ENCODE peak calls at places on chromosome 9, in eight cellular contexts. I is PC-3; L is adrenal gland; R is fibroblast of lung; Z is right cardiac atrium; A is CD8-positive, alpha-beta T cell; J is psoas muscle; E is GM23248. K is an unnamed sample.

GRCh38 chr9:33331411-33331891 is 41.1 kb downstream of the NFX1 start:
- DNase-seq in I (no peak), L (no peak), R (peak; percentile 49), Z (no peak), A (no peak), J (no peak), E (peak; percentile 19), K (no peak)

GRCh38 chr9:113589890-113590289 is 126.4 kb downstream of the RGS3 start:
- DNase-seq in I (peak; percentile 38), L (no peak), R (peak; percentile 64), Z (no peak), A (no peak), J (peak; percentile 2), E (peak; percentile 67), K (no peak)

GRCh38 chr9:103530934-103531333 is 535.8 kb downstream of the CYLC2 start:
- DNase-seq in I (no peak), L (no peak), R (no peak), Z (no peak), A (no peak), J (no peak), E (no peak), K (no peak)

GRCh38 chr9:108551030-108551964 is 304.5 kb downstream of the ACTL7B start:
- DNase-seq in I (peak; percentile 91), L (peak; percentile 35), R (peak; percentile 93), Z (no peak), A (no peak), J (peak; percentile 65), E (peak; percentile 94), K (no peak)

GRCh38 chr9:36765468-36766341 is 193.0 kb downstream of the MELK start:
- DNase-seq in I (no peak), L (peak; percentile 63), R (peak; percentile 53), Z (peak; percentile 66), A (peak; percentile 93), J (peak; percentile 74), E (peak; percentile 41), K (peak; percentile 86)

GRCh38 chr9:37104183-37104889 is 16.0 kb upstream of the ZCCHC7 start:
- DNase-seq in I (peak; percentile 56), L (peak; percentile 48), R (peak; percentile 81), Z (no peak), A (no peak), J (no peak), E (peak; percentile 95), K (no peak)

GRCh38 chr9:136552117-136552685 is 6.4 kb upstream of the NOTCH1 start:
- DNase-seq in I (peak; percentile 13), L (no peak), R (peak; percentile 86), Z (no peak), A (no peak), J (no peak), E (peak; percentile 95), K (no peak)

GRCh38 chr9:112360047-112360804 is 19.7 kb upstream of the HSDL2 start:
- DNase-seq in I (peak; percentile 71), L (no peak), R (peak; percentile 16), Z (no peak), A (no peak), J (no peak), E (peak; percentile 78), K (no peak)

GRCh38 chr9:78370991-78371390 is 74.1 kb downstream of the PSAT1 start:
- DNase-seq in I (peak; percentile 23), L (no peak), R (no peak), Z (no peak), A (no peak), J (no peak), E (no peak), K (no peak)

GRCh38 chr9:29230931-29231330 is 1657.7 kb upstream of the C9orf72 start:
- DNase-seq in I (no peak), L (no peak), R (no peak), Z (no peak), A (no peak), J (no peak), E (no peak), K (no peak)

GRCh38 chr9:137252555-137253506 is 1.7 kb downstream of the STPG3 start:
- DNase-seq in I (no peak), L (no peak), R (no peak), Z (no peak), A (no peak), J (no peak), E (no peak), K (no peak)

GRCh38 chr9:83988411-83988810 is 7.8 kb downstream of the RMI1 start:
- DNase-seq in I (no peak), L (no peak), R (no peak), Z (no peak), A (no peak), J (no peak), E (no peak), K (no peak)

GRCh38 chr9:83986223-83986622 is 5.6 kb downstream of the RMI1 start:
- DNase-seq in I (no peak), L (no peak), R (no peak), Z (no peak), A (no peak), J (no peak), E (no peak), K (no peak)

GRCh38 chr9:83986765-83987401 is 6.3 kb downstream of the RMI1 start:
- DNase-seq in I (peak; percentile 58), L (peak; percentile 67), R (peak; percentile 60), Z (no peak), A (peak; percentile 28), J (peak; percentile 59), E (no peak), K (no peak)

GRCh38 chr9:83991355-83991754 is 10.8 kb downstream of the RMI1 start:
- DNase-seq in I (no peak), L (no peak), R (no peak), Z (no peak), A (no peak), J (no peak), E (no peak), K (no peak)

GRCh38 chr9:83987402-83987791 is 6.8 kb downstream of the RMI1 start:
- DNase-seq in I (no peak), L (no peak), R (no peak), Z (no peak), A (no peak), J (no peak), E (no peak), K (no peak)
- H3K27ac ChIP-seq in I (no peak overlapping the region), L (peak overlapping the region; percentile 57), R (no peak overlapping the region), Z (no peak overlapping the region), A (no peak overlapping the region), J (no peak overlapping the region), E (no peak overlapping the region), K (no peak overlapping the region)

GRCh38 chr9:129027685-129028191 is 393 bp downstream of the SH3GLB2 start:
- DNase-seq in I (peak; percentile 52), L (peak; percentile 72), R (no peak), Z (peak; percentile 51), A (peak; percentile 82), J (no peak), E (no peak), K (peak; percentile 16)

GRCh38 chr9:129026442-129027223 is 1.5 kb downstream of the SH3GLB2 start:
- DNase-seq in I (peak; percentile 54), L (no peak), R (peak; percentile 34), Z (no peak), A (no peak), J (peak; percentile 58), E (peak; percentile 25), K (no peak)

GRCh38 chr9:129030191-129030590 is 2.1 kb upstream of the SH3GLB2 start:
- DNase-seq in I (no peak), L (no peak), R (no peak), Z (no peak), A (no peak), J (no peak), E (no peak), K (no peak)

GRCh38 chr9:129028192-129028966 is at the start of gene SH3GLB2:
- DNase-seq in I (peak; percentile 83), L (peak; percentile 96), R (peak; percentile 97), Z (peak; percentile 95), A (peak; percentile 88), J (peak; percentile 98), E (peak; percentile 96), K (peak; percentile 92)

DNA sequence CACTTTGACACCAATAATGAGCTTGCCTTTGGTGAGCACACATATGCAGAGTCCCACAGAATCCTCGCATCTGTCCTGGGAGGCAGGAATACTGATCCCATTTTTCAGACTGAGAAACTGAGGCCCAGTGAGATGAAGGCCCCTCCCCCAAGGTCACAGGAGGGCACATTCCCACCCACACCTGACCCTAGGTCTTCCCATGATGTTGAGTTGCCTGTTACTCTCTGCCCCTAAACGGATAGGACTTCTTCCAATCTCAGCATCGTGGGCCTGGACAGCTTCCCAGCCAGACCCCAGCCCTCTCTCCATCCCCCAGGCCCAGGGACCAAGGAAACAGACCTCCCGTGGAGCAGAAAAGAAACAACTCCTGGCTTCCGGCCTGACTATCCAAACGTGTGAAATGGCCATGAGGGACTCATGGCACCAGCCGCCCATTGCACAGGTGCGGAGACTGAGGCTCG is 877 bp downstream of the SH3GLB2 start:
- DNase-seq in I (no peak), L (no peak), R (no peak), Z (no peak), A (no peak), J (no peak), E (peak; percentile 38), K (no peak)
- H3K27ac ChIP-seq in I (no peak overlapping the region), L (no peak overlapping the region), R (no peak overlapping the region), Z (no peak overlapping the region), A (peak overlapping the region; percentile 40), J (peak overlapping the region; percentile 88), E (no peak overlapping the region), K (peak overlapping the region; percentile 53)

GRCh38 chr9:120757268-120757900 is 35.8 kb downstream of the FBXW2 start:
- DNase-seq in I (no peak), L (no peak), R (no peak), Z (no peak), A (no peak), J (no peak), E (no peak), K (no peak)
- H3K27ac ChIP-seq in I (no peak overlapping the region), L (no peak overlapping the region), R (no peak overlapping the region), Z (no peak overlapping the region), A (no peak overlapping the region), J (no peak overlapping the region), E (no peak overlapping the region), K (no peak overlapping the region)

GRCh38 chr9:127520941-127521918 is 69.9 kb downstream of the LRSAM1 start:
- DNase-seq in I (peak; percentile 33), L (peak; percentile 67), R (peak; percentile 83), Z (no peak), A (peak; percentile 17), J (no peak), E (peak; percentile 86), K (no peak)

GRCh38 chr9:127522727-127523126 is 71.4 kb downstream of the LRSAM1 start:
- DNase-seq in I (peak; percentile 74), L (no peak), R (no peak), Z (no peak), A (no peak), J (no peak), E (peak; percentile 59), K (no peak)

GRCh38 chr9:127519301-127520166 is 68.2 kb downstream of the LRSAM1 start:
- DNase-seq in I (peak; percentile 96), L (peak; percentile 59), R (peak; percentile 95), Z (no peak), A (peak; percentile 27), J (no peak), E (peak; percentile 97), K (no peak)

GRCh38 chr9:127523312-127523851 is 72.1 kb downstream of the LRSAM1 start:
- DNase-seq in I (peak; percentile 49), L (peak; percentile 49), R (peak; percentile 61), Z (no peak), A (no peak), J (no peak), E (peak; percentile 49), K (no peak)

DNA sequence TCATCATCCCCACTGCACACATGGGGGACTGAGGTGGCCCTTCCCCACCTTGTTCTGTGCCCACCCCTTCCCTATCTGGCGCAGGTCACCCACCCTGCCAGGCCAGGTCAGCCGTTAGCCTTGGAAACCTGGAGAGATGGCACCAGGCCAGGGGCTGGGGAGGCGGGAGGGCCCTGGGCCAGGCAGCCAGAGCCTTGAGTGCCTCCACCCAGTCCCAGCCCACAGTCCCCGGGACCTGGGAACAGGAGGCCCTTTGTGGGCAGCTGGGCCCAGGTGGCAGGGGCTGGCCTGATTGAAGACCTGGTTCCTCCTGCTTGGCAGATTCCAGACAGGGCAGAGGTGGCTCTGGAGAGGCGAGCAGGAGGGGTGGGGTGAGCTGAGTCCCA is 70.6 kb downstream of the LRSAM1 start:
- DNase-seq in I (peak; percentile 59), L (peak; percentile 48), R (no peak), Z (peak; percentile 68), A (peak; percentile 14), J (no peak), E (no peak), K (no peak)
- H3K27ac ChIP-seq in I (peak overlapping the region; percentile 89), L (peak overlapping the region; percentile 79), R (peak overlapping the region; percentile 97), Z (peak overlapping the region; percentile 64), A (no peak overlapping the region), J (peak overlapping the region; percentile 71), E (peak overlapping the region; percentile 91), K (no peak overlapping the region)

K was measured in CD4-positive, alpha-beta T cell.